ENCODE peak calls at places on chromosome 19, in eight cellular contexts. T is activated B cell treated with CpG ODN at 0.5 μM for 24 hours, L is HFF-Myc, R is ascending aorta, X is PC-3, Q is astrocyte of the spinal cord, Z is endothelial cell of umbilical vein, M is lung. V is an unnamed sample.

GRCh38 chr19:46428278-46429141 is at the start of gene PNMA8C:
- DNase-seq in T (no peak), L (no peak), R (no peak), X (no peak), Q (peak), Z (peak), M (peak), V (peak)

GRCh38 chr19:31448221-31448657 is 99.0 kb upstream of the TSHZ3 start:
- DNase-seq in T (no peak), L (peak), R (no peak), X (no peak), Q (peak), Z (no peak), M (peak), V (peak)

GRCh38 chr19:13051581-13052165 is 51.0 kb downstream of the LYL1 start:
- DNase-seq in T (no peak), L (no peak), R (no peak), X (peak), Q (peak), Z (peak), M (peak), V (no peak)

GRCh38 chr19:16355293-16356043 is 30.8 kb downstream of the KLF2 start:
- DNase-seq in T (no peak), L (no peak), R (no peak), X (no peak), Q (no peak), Z (no peak), M (no peak), V (no peak)

GRCh38 chr19:55486971-55487883 is 1.0 kb upstream of the SSC5D start:
- DNase-seq in T (no peak), L (peak), R (peak), X (peak), Q (peak), Z (peak), M (no peak), V (peak)

GRCh38 chr19:27971869-27972268 is 1241.1 kb downstream of the UQCRFS1 start:
- DNase-seq in T (no peak), L (no peak), R (no peak), X (no peak), Q (no peak), Z (no peak), M (no peak), V (no peak)

GRCh38 chr19:45400192-45400591 is 4.7 kb downstream of the PPP1R13L start:
- DNase-seq in T (no peak), L (no peak), R (no peak), X (no peak), Q (no peak), Z (no peak), M (no peak), V (no peak)

GRCh38 chr19:42433503-42434260 is 6.5 kb upstream of the LIPE start:
- DNase-seq in T (no peak), L (no peak), R (no peak), X (peak), Q (peak), Z (peak), M (peak), V (peak)

GRCh38 chr19:13035820-13036365 is 40.6 kb downstream of the NFIX start:
- DNase-seq in T (no peak), L (no peak), R (no peak), X (no peak), Q (no peak), Z (no peak), M (no peak), V (no peak)

GRCh38 chr19:16038196-16038695 is 38.0 kb upstream of the TPM4 start:
- DNase-seq in T (no peak), L (no peak), R (no peak), X (no peak), Q (no peak), Z (no peak), M (no peak), V (no peak)

GRCh38 chr19:44856438-44857083 is 10.5 kb downstream of the NECTIN2 start:
- DNase-seq in T (no peak), L (no peak), R (no peak), X (no peak), Q (peak), Z (peak), M (no peak), V (no peak)

GRCh38 chr19:49809155-49809986 is 3.7 kb downstream of the FUZ start:
- DNase-seq in T (peak), L (no peak), R (no peak), X (peak), Q (peak), Z (peak), M (peak), V (no peak)

GRCh38 chr19:1104452-1105216 is 840 bp downstream of the GPX4 start:
- DNase-seq in T (peak), L (no peak), R (no peak), X (peak), Q (peak), Z (peak), M (peak), V (peak)

GRCh38 chr19:39413903-39414608 is 1.6 kb downstream of the PLEKHG2 start:
- DNase-seq in T (no peak), L (no peak), R (no peak), X (no peak), Q (no peak), Z (peak), M (no peak), V (no peak)

GRCh38 chr19:44869728-44870470 is 21.2 kb upstream of the TOMM40 start:
- DNase-seq in T (no peak), L (no peak), R (no peak), X (peak), Q (peak), Z (peak), M (no peak), V (no peak)

GRCh38 chr19:38211206-38211605 is 12.8 kb downstream of the DPF1 start:
- DNase-seq in T (no peak), L (no peak), R (no peak), X (no peak), Q (no peak), Z (no peak), M (no peak), V (no peak)

GRCh38 chr19:45278087-45278486 is 27.0 kb downstream of the MARK4 start:
- DNase-seq in T (no peak), L (no peak), R (no peak), X (no peak), Q (no peak), Z (no peak), M (no peak), V (no peak)

GRCh38 chr19:28554321-28555091 is 658.4 kb downstream of the UQCRFS1 start:
- DNase-seq in T (no peak), L (no peak), R (no peak), X (no peak), Q (no peak), Z (no peak), M (peak), V (no peak)

GRCh38 chr19:1084024-1084868 is 10.9 kb downstream of the POLR2E start:
- DNase-seq in T (no peak), L (no peak), R (no peak), X (no peak), Q (no peak), Z (no peak), M (no peak), V (no peak)

GRCh38 chr19:36423925-36424324 is 5.5 kb upstream of the ZFP82 start:
- DNase-seq in T (no peak), L (no peak), R (no peak), X (no peak), Q (no peak), Z (no peak), M (no peak), V (no peak)

GRCh38 chr19:36417752-36418286 is 625 bp downstream of the ZFP82 start:
- DNase-seq in T (no peak), L (peak), R (no peak), X (no peak), Q (no peak), Z (no peak), M (no peak), V (no peak)

GRCh38 chr19:36418287-36419001 is at the start of gene ZFP82:
- DNase-seq in T (peak), L (peak), R (peak), X (peak), Q (peak), Z (peak), M (peak), V (peak)

GRCh38 chr19:36421749-36422481 is 3.5 kb upstream of the ZFP82 start:
- DNase-seq in T (no peak), L (no peak), R (no peak), X (no peak), Q (peak), Z (no peak), M (no peak), V (no peak)

GRCh38 chr19:36420961-36421748 is 2.7 kb upstream of the ZFP82 start:
- DNase-seq in T (no peak), L (no peak), R (no peak), X (no peak), Q (peak), Z (peak), M (no peak), V (no peak)
- TF ChIP-seq CTCF in T (no peak), L (no peak), R (no peak), X (no peak), Q (no peak), Z (no peak), M (no peak), V (no peak)

GRCh38 chr19:4711211-4711610 is 12.4 kb downstream of the DPP9 start:
- DNase-seq in T (no peak), L (no peak), R (no peak), X (no peak), Q (no peak), Z (no peak), M (no peak), V (no peak)

GRCh38 chr19:4714016-4714415 is 9.6 kb downstream of the DPP9 start:
- DNase-seq in T (no peak), L (no peak), R (no peak), X (no peak), Q (no peak), Z (no peak), M (no peak), V (no peak)

GRCh38 chr19:4715529-4716221 is 8.0 kb downstream of the DPP9 start:
- DNase-seq in T (no peak), L (no peak), R (no peak), X (no peak), Q (no peak), Z (no peak), M (peak), V (no peak)

GRCh38 chr19:4712771-4713170 is 10.9 kb downstream of the DPP9 start:
- DNase-seq in T (no peak), L (no peak), R (no peak), X (no peak), Q (no peak), Z (no peak), M (no peak), V (no peak)

GRCh38 chr19:4713384-4713951 is 10.2 kb downstream of the DPP9 start:
- DNase-seq in T (no peak), L (peak), R (peak), X (peak), Q (peak), Z (peak), M (peak), V (peak)
- TF ChIP-seq CTCF in T (no peak), L (no peak), R (no peak), X (no peak), Q (no peak), Z (no peak), M (no peak), V (no peak)

GRCh38 chr19:48616041-48616436 is 1.2 kb upstream of the FAM83E start:
- DNase-seq in T (no peak), L (no peak), R (no peak), X (no peak), Q (no peak), Z (no peak), M (no peak), V (no peak)
- TF ChIP-seq CTCF in T (no peak), L (no peak), R (no peak), X (no peak), Q (no peak), Z (no peak), M (no peak), V (no peak)

DNA sequence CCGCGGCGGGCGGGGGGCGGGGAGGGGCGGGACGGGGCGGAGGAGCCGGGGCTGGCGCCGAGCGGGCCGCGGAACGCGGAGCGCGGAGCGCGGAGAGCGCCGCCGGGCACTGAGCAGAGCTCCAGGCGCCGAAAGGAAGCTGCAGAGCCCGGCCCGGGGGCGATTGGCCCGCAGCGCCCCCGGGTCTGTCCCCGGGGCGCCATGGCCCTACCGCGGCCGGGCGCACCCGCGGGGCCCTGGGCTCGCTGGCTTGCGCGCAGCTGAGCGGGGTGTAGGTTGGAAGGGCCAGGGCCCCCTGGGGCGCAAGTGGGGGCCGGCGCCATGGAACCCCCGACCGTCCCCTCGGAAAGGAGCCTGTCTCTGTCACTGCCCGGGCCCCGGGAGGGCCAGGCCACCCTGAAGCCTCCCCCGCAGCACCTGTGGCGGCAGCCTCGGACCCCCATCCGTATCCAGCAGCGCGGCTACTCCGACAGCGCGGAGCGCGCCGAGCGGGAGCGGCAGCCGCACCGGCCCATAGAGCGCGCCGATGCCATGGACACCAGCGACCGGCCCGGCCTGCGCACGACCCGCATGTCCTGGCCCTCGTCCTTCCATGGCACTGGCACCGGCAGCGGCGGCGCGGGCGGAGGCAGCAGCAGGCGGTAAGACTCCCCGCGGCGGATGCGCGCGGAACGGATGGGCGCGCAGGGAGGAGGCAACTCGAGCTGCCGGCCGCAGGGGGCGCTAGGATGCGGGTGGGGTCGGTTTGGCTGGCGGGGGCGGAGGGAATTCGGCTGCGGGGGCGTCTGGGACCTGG is at the start of gene PDE4A:
- DNase-seq in T (peak), L (no peak), R (no peak), X (peak), Q (no peak), Z (no peak), M (no peak), V (peak)
- TF ChIP-seq CTCF in T (no peak), L (peak), R (no peak), X (peak), Q (peak), Z (peak), M (no peak), V (peak)

DNA sequence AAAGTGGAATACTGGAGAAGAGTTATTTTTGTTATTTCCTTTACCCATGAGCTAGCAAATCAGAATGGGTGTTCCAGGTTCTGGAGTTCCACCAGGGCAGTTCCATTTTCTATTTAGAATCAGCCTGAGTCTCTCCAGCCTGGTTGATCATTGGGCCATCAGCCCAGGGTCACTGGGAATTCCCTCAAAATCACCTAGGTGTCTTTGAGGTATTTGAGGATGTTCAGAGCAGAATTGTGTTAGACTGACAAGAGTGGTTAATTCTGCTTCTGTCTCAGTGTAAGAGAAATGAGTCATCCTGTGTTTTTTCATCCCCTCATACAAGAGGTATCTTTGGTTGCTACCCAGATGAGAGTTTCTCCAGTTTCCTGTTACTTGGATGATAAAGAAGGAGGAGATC is 11.7 kb downstream of the ZNF66 start:
- DNase-seq in T (no peak), L (no peak), R (no peak), X (no peak), Q (no peak), Z (no peak), M (no peak), V (no peak)
- TF ChIP-seq CTCF in T (no peak), L (no peak), R (no peak), X (no peak), Q (no peak), Z (no peak), M (no peak), V (no peak)

GRCh38 chr19:2127758-2128157 is 23.6 kb downstream of the AP3D1 start:
- DNase-seq in T (no peak), L (no peak), R (no peak), X (no peak), Q (no peak), Z (no peak), M (no peak), V (no peak)
- TF ChIP-seq CTCF in T (no peak), L (no peak), R (no peak), X (no peak), Q (no peak), Z (no peak), M (no peak), V (no peak)

GRCh38 chr19:11530432-11530831 is 1.5 kb upstream of the ECSIT start:
- DNase-seq in T (no peak), L (peak), R (no peak), X (peak), Q (peak), Z (peak), M (peak), V (peak)
- TF ChIP-seq CTCF in T (no peak), L (peak), R (no peak), X (peak), Q (peak), Z (peak), M (no peak), V (no peak)

DNA sequence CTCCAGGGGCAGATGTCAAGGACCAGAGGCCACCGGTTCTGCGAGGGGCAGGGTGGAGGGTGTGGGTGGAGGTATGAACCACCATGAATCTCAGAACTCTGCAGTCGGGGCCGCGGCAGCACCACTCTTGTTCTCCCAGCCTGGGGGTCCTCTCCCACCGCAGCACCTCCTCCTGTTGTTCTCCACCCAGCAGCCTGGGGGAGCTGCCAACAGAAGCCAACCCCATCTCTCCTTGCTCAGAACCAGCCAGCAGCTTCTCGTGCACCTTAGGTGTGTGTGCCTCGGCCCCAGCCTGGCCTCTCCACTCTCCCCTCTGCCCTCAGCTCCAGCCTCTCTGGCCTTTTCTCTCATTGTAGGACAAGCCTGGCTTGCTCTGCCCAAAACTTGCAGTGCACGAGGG is 31.9 kb upstream of the CCNE1 start:
- DNase-seq in T (no peak), L (no peak), R (no peak), X (no peak), Q (no peak), Z (no peak), M (no peak), V (no peak)
- TF ChIP-seq CTCF in T (no peak), L (no peak), R (no peak), X (no peak), Q (no peak), Z (no peak), M (no peak), V (no peak)

DNA sequence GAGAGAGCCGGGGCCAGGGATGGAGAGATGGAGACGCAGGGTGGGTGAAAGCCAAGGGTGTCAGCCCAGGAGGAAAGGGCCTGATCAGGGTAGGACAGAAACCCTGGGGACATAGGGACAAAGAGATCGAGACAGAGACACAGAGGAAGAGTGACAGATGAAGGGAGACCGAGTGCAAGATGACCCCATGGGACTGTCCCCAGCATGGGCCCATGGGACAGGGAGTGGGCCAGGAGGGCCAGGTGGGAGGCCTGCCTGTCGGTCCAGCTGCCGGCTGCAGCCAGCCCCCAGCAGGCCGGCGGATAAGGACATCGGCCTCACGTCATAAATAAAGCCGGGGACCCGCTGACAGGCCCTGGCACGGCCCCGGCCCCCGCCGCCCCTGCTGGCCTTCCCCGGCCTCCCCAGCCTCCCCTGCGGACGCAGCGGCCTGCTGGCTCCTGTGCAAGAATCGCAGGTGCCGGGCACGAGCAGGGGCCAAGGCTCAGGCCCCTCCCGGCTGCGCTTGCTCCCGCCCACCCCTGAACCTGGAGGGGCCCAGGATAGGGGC is 6.3 kb downstream of the REX1BD start:
- DNase-seq in T (no peak), L (no peak), R (no peak), X (no peak), Q (no peak), Z (no peak), M (no peak), V (no peak)
- TF ChIP-seq CTCF in T (no peak), L (no peak), R (no peak), X (no peak), Q (no peak), Z (no peak), M (no peak), V (no peak)